ENCODE peak calls at places on chromosomes 4 and X, in five cellular contexts. S is mammary epithelial cell; M is endodermal cell; U is CD8-positive, alpha-beta memory T cell; H is fibroblast of lung. W is an unnamed sample. For H3K4me1, the result is how much of the 10 kb centered on the place peaks cover.

GRCh38 chrX:87732133-87732532 is 214.5 kb downstream of the KLHL4 start:
- DNase-seq in S (no peak), M (no peak), U (no peak), H (no peak), W (no peak)

GRCh38 chrX:21907250-21907649 is 33.3 kb upstream of the SMS start:
- DNase-seq in S (no peak), M (no peak), U (no peak), H (peak), W (no peak)

GRCh38 chrX:154028502-154029184 is 8.9 kb upstream of the IRAK1 start:
- DNase-seq in S (no peak), M (no peak), U (no peak), H (no peak), W (no peak)

GRCh38 chr4:79597266-79597665 is 189.2 kb upstream of the GK2 start:
- DNase-seq in S (no peak), M (no peak), U (no peak), H (peak), W (no peak)

GRCh38 chrX:24668111-24668510 is 21.0 kb upstream of the PCYT1B start:
- DNase-seq in S (no peak), M (peak), U (no peak), H (no peak), W (no peak)

GRCh38 chr4:112702892-112703291 is 65.9 kb downstream of the LARP7 start:
- DNase-seq in S (no peak), M (no peak), U (no peak), H (no peak), W (no peak)

GRCh38 chrX:130975947-130976346 is 72.9 kb upstream of the ENOX2 start:
- DNase-seq in S (peak), M (peak), U (peak), H (peak), W (no peak)

GRCh38 chr4:57318694-57319093 is 208.5 kb upstream of the IGFBP7 start:
- DNase-seq in S (peak), M (no peak), U (no peak), H (no peak), W (no peak)

GRCh38 chr4:105145913-105146285 is 777 bp upstream of the TET2 start:
- DNase-seq in S (no peak), M (peak), U (peak), H (no peak), W (no peak)

GRCh38 chr4:172202480-172203076 is 389.4 kb downstream of the GALNTL6 start:
- DNase-seq in S (no peak), M (peak), U (no peak), H (peak), W (no peak)

GRCh38 chr4:183658362-183659028 is 490 bp downstream of the RWDD4 start:
- DNase-seq in S (peak), M (peak), U (no peak), H (no peak), W (no peak)

GRCh38 chr4:114286275-114286674 is 306.8 kb upstream of the ARSJ start:
- DNase-seq in S (no peak), M (no peak), U (no peak), H (no peak), W (no peak)

GRCh38 chrX:68840256-68840655 is 11.4 kb downstream of the EFNB1 start:
- DNase-seq in S (no peak), M (no peak), U (no peak), H (no peak), W (no peak)
- H3K27ac ChIP-seq in S (no peak), M (no peak), U (no peak), H (no peak), W (no peak)

GRCh38 chr4:37725718-37726117 is 39.5 kb upstream of the RELL1 start:
- DNase-seq in S (no peak), M (no peak), U (no peak), H (no peak), W (no peak)
- H3K4me1 ChIP-seq in S (under half), M (under half), U (under half), H (under half), W (under half)

DNA sequence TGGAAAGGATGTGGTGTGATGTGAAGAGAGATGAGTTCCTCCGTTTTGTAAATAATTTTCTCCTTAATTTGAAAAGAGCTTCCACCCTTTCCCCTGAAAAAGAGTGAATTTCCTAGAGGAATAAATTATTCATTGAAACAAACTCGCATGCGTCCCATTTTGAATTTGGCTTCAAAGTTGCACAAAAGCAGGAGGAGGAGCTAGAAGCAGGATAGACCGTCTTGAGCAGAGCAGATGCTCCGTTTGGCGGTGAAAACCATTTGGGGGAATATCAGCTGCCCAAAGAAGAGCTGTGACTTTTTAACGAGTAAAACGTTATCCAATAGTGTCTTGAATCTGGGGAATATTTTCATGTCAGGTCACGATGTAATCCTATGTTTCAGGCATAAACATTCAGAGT is 41.9 kb downstream of the FAM149A start:
- DNase-seq in S (no peak), M (no peak), U (no peak), H (no peak), W (no peak)
- H3K4me3 ChIP-seq in S (no peak), M (no peak), U (no peak), H (no peak), W (no peak)

DNA sequence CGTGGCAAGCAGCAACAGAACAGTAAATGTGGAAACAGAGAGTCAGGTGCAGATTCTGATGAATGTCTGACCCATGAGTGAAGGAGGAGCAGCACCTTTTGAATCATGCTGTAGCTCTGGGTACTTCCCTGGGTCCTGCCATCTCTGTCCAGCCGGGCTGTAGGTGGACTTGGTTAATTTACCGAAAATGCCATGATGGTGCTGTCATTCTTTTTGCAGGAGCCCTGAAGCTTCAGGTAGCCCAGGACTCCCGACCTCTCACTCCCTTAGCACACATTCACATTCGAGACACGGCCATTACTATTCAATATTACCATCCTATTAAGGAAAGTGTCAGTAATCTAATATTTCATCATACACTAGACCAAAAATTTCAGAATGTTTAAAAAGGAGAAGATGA is 320.9 kb downstream of the STK32B start:
- DNase-seq in S (no peak), M (no peak), U (no peak), H (no peak), W (no peak)
- H3K27ac ChIP-seq in S (no peak), M (no peak), U (no peak), H (no peak), W (no peak)

W was measured in gastrocnemius medialis.